ENCODE peak calls at places on chromosomes 7 and 10, in ten cellular contexts. R is activated CD4-positive, alpha-beta T cell treated with anti-CD3 and anti-CD28 coated beads, Interleukin-2, amount 10 ng/mL, durations not matched to agents 7 days and 5 days; P is H54; F is NCI-H1048; G is lower leg skin; U is OCI-LY7; Z is A673; W is stimulated activated CD8-positive, alpha-beta memory T cell treated with anti-CD3 and anti-CD28 coated beads, Interleukin-4, amount 100 ng/mL, for 1 hour; X is adrenal gland; L is T-helper 9 cell. J is an unnamed sample.

GRCh38 chr7:131067220-131067619 is 260.5 kb upstream of the MKLN1 start:
- DNase-seq in X (no peak), G (no peak), U (peak), F (no peak), L (no peak), Z (peak), P (no peak), R (no peak), W (no peak), J (no peak)

GRCh38 chr7:131011976-131012375 is 278.0 kb upstream of the KLF14 start:
- DNase-seq in U (no peak), Z (peak), F (no peak), X (no peak), P (no peak), G (no peak), W (no peak), R (no peak), L (no peak), J (no peak)

GRCh38 chr7:22121702-22122474 is 176.2 kb upstream of the CDCA7L start:
- DNase-seq in F (no peak), X (no peak), U (no peak), W (no peak), L (no peak), P (no peak), G (no peak), R (peak), Z (peak), J (no peak)

GRCh38 chr10:77796311-77796915 is 130.1 kb downstream of the DLG5 start:
- DNase-seq in L (no peak), G (no peak), R (no peak), W (no peak), F (no peak), P (no peak), Z (no peak), X (no peak), U (no peak), J (no peak)

GRCh38 chr7:150380463-150380862 is 1.3 kb downstream of the ZNF775 start:
- DNase-seq in W (no peak), U (no peak), Z (no peak), L (no peak), F (no peak), R (no peak), P (no peak), G (no peak), X (no peak), J (no peak)

GRCh38 chr10:79396587-79396986 is 48.8 kb downstream of the ZCCHC24 start:
- DNase-seq in W (no peak), R (no peak), U (no peak), F (no peak), G (no peak), X (no peak), Z (no peak), L (no peak), P (no peak), J (no peak)

GRCh38 chr7:99453105-99453504 is 12.9 kb downstream of the ATP5MF start:
- DNase-seq in L (no peak), Z (no peak), P (no peak), G (no peak), R (no peak), W (no peak), F (no peak), X (no peak), U (no peak), J (no peak)

GRCh38 chr7:143974457-143974856 is 19.8 kb downstream of the OR2F1 start:
- DNase-seq in P (no peak), U (no peak), X (no peak), W (no peak), L (no peak), Z (no peak), F (no peak), G (no peak), R (no peak), J (no peak)

GRCh38 chr7:100683659-100684533 is 10.2 kb downstream of the GIGYF1 start:
- DNase-seq in G (no peak), L (no peak), W (no peak), X (peak), P (no peak), Z (no peak), R (no peak), U (no peak), F (no peak), J (no peak)

GRCh38 chr7:156111-157007 is 36.0 kb upstream of the FAM20C start:
- DNase-seq in G (no peak), L (no peak), X (no peak), R (no peak), P (no peak), U (no peak), Z (no peak), W (no peak), F (no peak), J (no peak)

GRCh38 chr7:149772821-149773425 is 465 bp downstream of the ZNF467 start:
- DNase-seq in F (no peak), P (no peak), L (peak), Z (peak), W (no peak), G (no peak), U (peak), X (peak), R (peak), J (peak)

GRCh38 chr7:74182453-74183090 is 8.4 kb downstream of the EIF4H start:
- DNase-seq in G (no peak), W (no peak), R (no peak), L (no peak), X (no peak), Z (no peak), U (no peak), F (no peak), P (no peak), J (no peak)

GRCh38 chr7:110522061-110522750 is 568.7 kb upstream of the LRRN3 start:
- DNase-seq in X (no peak), G (no peak), Z (no peak), L (no peak), W (no peak), P (no peak), U (no peak), R (no peak), F (no peak), J (no peak)

GRCh38 chr10:351770-352318 is 216.6 kb downstream of the ZMYND11 start:
- DNase-seq in Z (no peak), G (no peak), F (no peak), W (no peak), U (no peak), P (no peak), R (peak), X (no peak), L (no peak), J (no peak)

GRCh38 chr10:69960606-69961167 is 92.0 kb upstream of the MACROH2A2 start:
- DNase-seq in R (no peak), L (no peak), X (peak), U (no peak), F (no peak), P (no peak), W (no peak), G (no peak), Z (no peak), J (no peak)

GRCh38 chr10:27153855-27154198 is 357 bp downstream of the YME1L1 start:
- DNase-seq in F (no peak), W (peak), X (no peak), G (no peak), P (peak), L (no peak), U (peak), Z (peak), R (no peak), J (no peak)